ENCODE peak calls at places on chromosome 5, in four cellular contexts. J, E, L and U are unnamed samples.
A peak's percentile ranks its signal among the peaks of the same experiment; 100 is the strongest.

GRCh38 chr5:93794954-93795353 is 53.6 kb upstream of the POU5F2 start:
- DNase-seq in E (no peak), L (no peak), J (no peak), U (no peak)

GRCh38 chr5:77867194-77867691 is 91.1 kb upstream of the TBCA start:
- DNase-seq in E (no peak), L (no peak), J (no peak), U (no peak)

GRCh38 chr5:52693279-52693678 is 94.4 kb upstream of the ITGA1 start:
- DNase-seq in E (peak; percentile 32), L (no peak), J (peak; percentile 34), U (no peak)

GRCh38 chr5:80192507-80193241 is 63.2 kb downstream of the SERINC5 start:
- DNase-seq in J (no peak), E (peak; percentile 77), L (no peak), U (no peak)

GRCh38 chr5:57442080-57442839 is 40.4 kb downstream of the ACTBL2 start:
- DNase-seq in E (peak; percentile 97), J (no peak), L (peak; percentile 83), U (no peak)

GRCh38 chr5:32428426-32428825 is 16.1 kb downstream of the ZFR start:
- DNase-seq in L (no peak), E (no peak), J (no peak), U (no peak)

GRCh38 chr5:115354246-115354645 is 57.8 kb upstream of the CCDC112 start:
- DNase-seq in E (no peak), L (no peak), J (no peak), U (no peak)

GRCh38 chr5:33433303-33434255 is 7.2 kb upstream of the TARS1 start:
- DNase-seq in J (no peak), L (no peak), E (no peak), U (no peak)

GRCh38 chr5:40605295-40605958 is 74.3 kb upstream of the PTGER4 start:
- DNase-seq in E (peak; percentile 44), L (no peak), J (peak; percentile 40), U (no peak)

GRCh38 chr5:32767948-32768427 is 56.9 kb downstream of the NPR3 start:
- DNase-seq in L (peak; percentile 40), E (peak; percentile 86), J (no peak), U (no peak)

GRCh38 chr5:134138416-134139376 is 24.2 kb downstream of the TCF7 start:
- DNase-seq in J (no peak), L (no peak), E (peak; percentile 68), U (peak; percentile 20)

GRCh38 chr5:94524841-94525697 is 93.3 kb downstream of the KIAA0825 start:
- DNase-seq in L (no peak), E (peak; percentile 43), J (no peak), U (no peak)

GRCh38 chr5:173324115-173325001 is 3.9 kb downstream of the STC2 start:
- DNase-seq in L (no peak), J (peak; percentile 23), E (peak; percentile 79), U (no peak)

GRCh38 chr5:67347821-67348220 is 151.2 kb upstream of the CD180 start:
- DNase-seq in J (no peak), E (no peak), L (no peak), U (no peak)

GRCh38 chr5:66680227-66680626 is 84.0 kb downstream of the MAST4 start:
- DNase-seq in J (no peak), L (no peak), E (no peak), U (no peak)

GRCh38 chr5:59648038-59648831 is 245.3 kb downstream of the PDE4D start:
- DNase-seq in L (no peak), E (no peak), J (no peak), U (no peak)

GRCh38 chr5:148973455-148973854 is 89.4 kb downstream of the SH3TC2 start:
- DNase-seq in J (no peak), E (peak; percentile 33), L (no peak), U (no peak)

GRCh38 chr5:145774442-145774841 is 60.7 kb downstream of the PRELID2 start:
- DNase-seq in J (no peak), E (no peak), L (no peak), U (no peak)

GRCh38 chr5:96881511-96882115 is 5.3 kb downstream of the ERAP2 start:
- DNase-seq in L (peak; percentile 49), E (peak; percentile 96), J (no peak), U (no peak)
- TF ChIP-seq CTCF in L (no peak), E (no peak), J (no peak), U (no peak)

GRCh38 chr5:23614422-23614821 is 107.0 kb downstream of the PRDM9 start:
- DNase-seq in L (no peak), J (no peak), E (no peak), U (no peak)
- TF ChIP-seq CTCF in L (peak; percentile 12), J (no peak), E (no peak), U (no peak)

DNA sequence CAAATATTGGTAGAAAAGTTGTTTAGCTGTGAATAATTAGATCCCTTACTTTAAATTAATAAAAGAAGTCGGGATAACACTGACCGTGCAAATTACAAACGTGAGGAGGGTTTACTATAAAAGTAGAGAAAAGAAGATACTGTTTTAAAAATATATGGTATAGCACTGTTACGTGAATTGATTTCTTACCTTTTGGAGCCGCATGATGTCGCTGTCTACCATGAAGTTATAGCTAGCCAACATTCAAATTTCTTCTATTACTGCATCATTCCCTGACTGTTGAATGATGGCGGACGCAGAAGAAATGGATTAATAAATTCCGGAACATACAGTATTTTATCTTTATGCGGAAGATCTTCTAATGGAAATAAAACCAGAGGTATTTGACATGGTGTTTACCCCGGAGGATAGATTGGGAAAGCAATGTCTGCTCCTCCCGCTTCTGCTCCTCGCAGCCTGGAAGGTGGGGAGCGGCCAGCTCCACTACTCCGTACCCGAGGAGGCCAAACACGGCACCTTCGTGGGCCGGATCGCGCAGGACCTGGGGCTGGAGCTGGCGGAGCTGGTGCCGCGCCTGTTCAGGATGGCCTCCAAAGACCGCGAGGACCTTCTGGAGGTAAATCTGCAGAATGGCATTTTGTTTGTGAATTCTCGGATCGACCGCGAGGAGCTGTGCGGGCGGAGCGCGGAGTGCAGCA is at the start of gene PCDHA6:
- DNase-seq in E (no peak), L (no peak), J (no peak), U (no peak)
- TF ChIP-seq CTCF in E (no peak), L (peak; percentile 33), J (peak; percentile 15), U (no peak)

GRCh38 chr5:100706796-100707195 is 171.6 kb downstream of the FAM174A start:
- DNase-seq in L (peak; percentile 31), E (peak; percentile 14), J (no peak), U (no peak)
- TF ChIP-seq CTCF in L (peak; percentile 49), E (peak; percentile 12), J (no peak), U (no peak)

DNA sequence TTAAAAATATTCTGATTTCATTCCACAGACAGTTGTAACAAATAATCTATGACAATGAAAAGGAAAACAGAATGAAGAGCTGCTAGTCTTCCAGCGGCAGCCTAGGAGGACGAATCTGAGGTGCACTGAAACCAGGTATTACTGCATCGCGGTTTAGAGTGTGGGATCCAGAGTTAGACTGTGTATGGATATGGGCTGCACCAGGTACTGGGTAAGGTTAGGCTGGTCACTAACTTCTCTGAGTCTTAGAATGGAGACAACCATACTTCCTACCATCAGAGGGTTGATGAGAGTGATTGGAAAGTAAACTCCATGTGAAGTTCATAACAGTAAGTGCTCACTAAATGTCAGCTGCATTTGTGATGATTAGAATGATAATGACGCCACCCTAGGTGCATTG is 158.7 kb downstream of the MYO10 start:
- DNase-seq in L (no peak), J (no peak), E (no peak), U (no peak)
- TF ChIP-seq CTCF in L (no peak), J (no peak), E (no peak), U (no peak)

GRCh38 chr5:6920628-6921256 is 207.5 kb downstream of the TENT4A start:
- DNase-seq in J (no peak), L (no peak), E (no peak), U (no peak)
- TF ChIP-seq CTCF in J (no peak), L (no peak), E (no peak), U (no peak)

DNA sequence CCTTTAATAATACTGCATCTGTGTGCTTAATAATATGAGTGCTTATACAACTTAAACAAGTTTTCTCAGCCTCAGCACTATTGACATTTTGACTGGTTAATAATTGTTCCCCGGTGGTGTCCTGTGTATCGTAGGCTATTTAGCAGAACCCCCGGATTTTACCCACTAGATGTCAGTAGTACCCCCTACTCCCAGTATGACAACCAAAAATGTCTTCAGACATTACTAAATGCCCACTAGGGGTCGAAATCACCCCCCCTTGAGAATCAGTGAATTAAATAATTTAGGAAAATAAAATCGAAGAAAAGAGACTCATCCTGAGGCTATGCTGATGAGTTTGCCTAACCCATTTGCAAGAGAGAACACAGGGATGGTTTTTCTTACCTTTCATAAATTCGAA is 166.3 kb downstream of the ATP10B start:
- DNase-seq in L (no peak), J (no peak), E (no peak), U (no peak)
- TF ChIP-seq CTCF in L (peak; percentile 51), J (peak; percentile 27), E (no peak), U (no peak)

DNA sequence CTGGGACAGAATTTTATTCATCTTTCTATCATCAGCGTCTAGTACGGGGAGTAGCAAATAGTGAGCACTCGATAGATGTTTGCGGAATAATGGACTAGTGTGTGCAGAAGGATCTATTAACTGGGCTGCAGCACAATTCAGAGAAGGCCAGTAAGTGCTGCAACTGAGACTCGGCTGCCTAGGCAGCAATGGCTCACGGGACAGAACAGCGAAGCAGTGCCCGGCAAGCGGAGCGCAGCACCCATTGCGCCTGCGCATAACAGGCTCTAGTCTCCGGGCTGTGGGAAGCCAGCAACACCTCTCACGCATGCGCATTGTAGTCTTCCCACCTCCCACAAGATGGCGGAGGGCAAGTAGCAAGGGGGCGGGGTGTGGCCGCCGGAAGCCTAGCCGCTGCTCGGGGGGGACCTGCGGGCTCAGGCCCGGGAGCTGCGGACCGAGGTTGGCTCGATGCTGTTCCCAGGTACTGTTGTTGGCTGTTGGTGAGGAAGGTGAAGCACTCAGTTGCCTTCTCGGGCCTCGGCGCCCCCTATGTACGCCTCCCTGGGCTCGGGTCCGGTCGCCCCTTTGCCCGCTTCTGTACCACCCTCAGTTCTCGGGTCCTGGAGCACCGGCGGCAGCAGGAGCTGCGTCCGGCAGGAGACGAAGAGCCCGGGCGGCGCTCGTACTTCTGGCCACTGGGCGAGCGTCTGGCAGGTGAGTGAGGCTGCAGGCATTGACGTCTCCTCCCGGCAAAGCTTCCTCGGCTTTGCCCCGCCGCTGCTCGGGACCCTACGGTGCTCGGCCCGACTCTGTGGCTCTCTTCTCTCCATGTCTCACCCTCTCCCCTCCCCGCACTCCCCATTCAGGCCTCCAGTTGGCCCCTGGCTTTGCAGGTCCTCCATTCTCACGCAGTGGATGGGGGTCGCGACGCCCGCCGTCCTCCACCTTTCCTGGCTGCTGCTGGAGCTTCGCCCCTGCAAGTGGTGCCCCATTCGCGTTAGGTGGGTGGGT is 30.2 kb upstream of the APC start:
- DNase-seq in L (peak; percentile 71), J (peak; percentile 92), E (peak; percentile 95), U (peak; percentile 82)
- TF ChIP-seq CTCF in L (no peak), J (no peak), E (no peak), U (no peak)

DNA sequence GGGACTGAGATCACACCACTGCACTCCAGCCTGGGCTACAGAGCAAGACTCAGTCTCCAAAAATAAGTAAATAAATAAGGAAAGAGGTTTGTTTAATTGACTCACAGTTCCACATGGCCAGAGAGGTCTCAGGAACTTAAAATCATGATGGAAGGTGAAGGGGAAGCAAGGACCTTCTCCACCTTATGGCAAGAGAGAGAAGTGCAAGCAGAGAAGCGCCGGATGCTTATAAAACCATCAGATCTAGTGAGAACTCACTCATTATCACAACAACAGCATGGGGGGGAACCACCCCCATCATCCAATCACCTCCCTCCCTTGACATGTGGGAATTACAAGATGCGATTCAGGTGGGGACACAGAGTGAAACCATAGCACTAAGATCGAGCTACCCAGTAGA is 22.8 kb upstream of the RGMB start:
- DNase-seq in J (no peak), E (no peak), L (no peak), U (no peak)
- TF ChIP-seq CTCF in J (no peak), E (no peak), L (peak; percentile 67), U (no peak)